ENCODE peak calls at places on chromosomes 1 and 21, in seven cellular contexts. E, J, N, U, A, V and D are unnamed samples.

GRCh38 chr1:17624540-17625256 is 85.2 kb downstream of the ARHGEF10L start:
- DNase-seq in E (peak; percentile 20), J (no peak), N (peak; percentile 78), U (peak; percentile 39), A (no peak), V (peak; percentile 53), D (no peak)

GRCh38 chr1:59669752-59670312 is 144.9 kb upstream of the HOOK1 start:
- DNase-seq in E (no peak), J (no peak), N (no peak), U (peak; percentile 43), A (no peak), V (peak; percentile 29), D (no peak)

GRCh38 chr1:205648212-205648910 is 16.6 kb upstream of the ELK4 start:
- DNase-seq in E (no peak), J (no peak), N (no peak), U (peak; percentile 35), A (peak; percentile 51), V (no peak), D (peak; percentile 35)

GRCh38 chr1:2271841-2272655 is 43.9 kb downstream of the SKI start:
- DNase-seq in E (no peak), J (no peak), N (no peak), U (no peak), A (no peak), V (no peak), D (no peak)

GRCh38 chr1:169012416-169012815 is 94.1 kb upstream of the ATP1B1 start:
- DNase-seq in E (no peak), J (no peak), N (no peak), U (no peak), A (no peak), V (no peak), D (no peak)

GRCh38 chr1:231684333-231685244 is 58.0 kb downstream of the DISC1 start:
- DNase-seq in E (no peak), J (peak; percentile 75), N (no peak), U (peak; percentile 22), A (peak; percentile 60), V (no peak), D (no peak)

GRCh38 chr1:230158422-230159291 is 91.6 kb downstream of the GALNT2 start:
- DNase-seq in E (no peak), J (peak; percentile 93), N (no peak), U (no peak), A (no peak), V (no peak), D (no peak)

GRCh38 chr1:229024528-229025119 is 246.3 kb upstream of the RAB4A start:
- DNase-seq in E (peak; percentile 89), J (peak; percentile 1), N (peak; percentile 80), U (peak; percentile 90), A (no peak), V (no peak), D (peak; percentile 11)

GRCh38 chr1:212255705-212256307 is 29.4 kb upstream of the PPP2R5A start:
- DNase-seq in E (no peak), J (no peak), N (no peak), U (no peak), A (no peak), V (no peak), D (no peak)

GRCh38 chr1:214864896-214865688 is 217.4 kb upstream of the KCNK2 start:
- DNase-seq in E (no peak), J (no peak), N (peak; percentile 57), U (peak; percentile 87), A (no peak), V (no peak), D (no peak)

GRCh38 chr1:59052194-59052593 is 244.7 kb upstream of the FGGY start:
- DNase-seq in E (no peak), J (no peak), N (no peak), U (no peak), A (no peak), V (no peak), D (no peak)

GRCh38 chr1:36166938-36167910 is 11.3 kb downstream of the MAP7D1 start:
- DNase-seq in E (no peak), J (no peak), N (no peak), U (peak; percentile 79), A (no peak), V (no peak), D (no peak)

GRCh38 chr1:149906561-149906960 is 7.2 kb downstream of the BOLA1 start:
- DNase-seq in E (no peak), J (no peak), N (no peak), U (no peak), A (no peak), V (no peak), D (no peak)

GRCh38 chr21:26120833-26121232 is 49.7 kb downstream of the APP start:
- DNase-seq in E (no peak), J (no peak), N (peak; percentile 78), U (no peak), A (no peak), V (no peak), D (no peak)

GRCh38 chr1:107748529-107748928 is 216.5 kb downstream of the VAV3 start:
- DNase-seq in E (peak; percentile 3), J (peak; percentile 19), N (peak; percentile 20), U (peak; percentile 1), A (peak; percentile 61), V (no peak), D (peak; percentile 57)

GRCh38 chr1:248714248-248714647 is 11.7 kb upstream of the OR14I1 start:
- DNase-seq in E (no peak), J (no peak), N (no peak), U (no peak), A (no peak), V (no peak), D (no peak)

GRCh38 chr1:22545126-22545525 is 18.2 kb upstream of the EPHA8 start:
- DNase-seq in E (no peak), J (no peak), N (no peak), U (no peak), A (no peak), V (no peak), D (no peak)

GRCh38 chr1:210496063-210496462 is 167.4 kb downstream of the HHAT start:
- DNase-seq in E (no peak), J (no peak), N (no peak), U (peak; percentile 92), A (no peak), V (peak; percentile 7), D (no peak)

GRCh38 chr1:44031051-44031899 is at the start of gene SLC6A9:
- DNase-seq in E (no peak), J (no peak), N (peak; percentile 64), U (peak; percentile 81), A (peak; percentile 30), V (peak; percentile 58), D (no peak)

GRCh38 chr1:7621334-7622219 is 149.5 kb upstream of the VAMP3 start:
- DNase-seq in E (no peak), J (no peak), N (no peak), U (no peak), A (no peak), V (no peak), D (no peak)